ENCODE peak calls at places on chromosomes 7 and 10, in four cellular contexts. O is OCI-LY7; X is upper lobe of left lung; E is CD4-positive, alpha-beta T cell. I is an unnamed sample.

GRCh38 chr10:114703377-114704125 is 45.5 kb upstream of the ABLIM1 start:
- DNase-seq in X (no peak), E (no peak), O (peak; percentile 48), I (no peak)

GRCh38 chr7:129213828-129214227 is 11.0 kb upstream of the AHCYL2 start:
- DNase-seq in O (peak; percentile 53), X (no peak), E (no peak), I (no peak)

GRCh38 chr10:125190961-125191360 is 30.6 kb upstream of the CTBP2 start:
- DNase-seq in O (no peak), X (no peak), E (no peak), I (no peak)

GRCh38 chr7:368651-369475 is 78.9 kb downstream of the FOXL3 start:
- DNase-seq in O (no peak), X (peak; percentile 77), E (no peak), I (no peak)

GRCh38 chr7:69091476-69091875 is 506.8 kb upstream of the AUTS2 start:
- DNase-seq in X (no peak), O (no peak), E (no peak), I (no peak)

GRCh38 chr7:2484868-2485267 is 8.7 kb upstream of the GRIFIN start:
- DNase-seq in O (no peak), E (no peak), X (peak; percentile 50), I (no peak)

GRCh38 chr7:76310102-76310957 is 7.9 kb downstream of the HSPB1 start:
- DNase-seq in O (peak; percentile 27), E (no peak), X (no peak), I (no peak)

GRCh38 chr10:98403812-98404504 is 11.0 kb downstream of the PYROXD2 start:
- DNase-seq in X (no peak), E (no peak), O (no peak), I (no peak)

GRCh38 chr7:5630670-5631069 is 150.8 kb downstream of the RNF216 start:
- DNase-seq in X (no peak), O (no peak), E (peak; percentile 12), I (no peak)

GRCh38 chr10:126511917-126512487 is 123.7 kb upstream of the ADAM12 start:
- DNase-seq in O (no peak), E (no peak), X (no peak), I (no peak)

GRCh38 chr10:408223-408622 is 273.0 kb downstream of the ZMYND11 start:
- DNase-seq in X (no peak), E (no peak), O (no peak), I (no peak)

GRCh38 chr7:141366098-141366621 is 185.1 kb upstream of the AGK start:
- DNase-seq in E (no peak), X (no peak), O (no peak), I (no peak)

GRCh38 chr10:3132036-3133025 is 40.3 kb downstream of the PITRM1 start:
- DNase-seq in E (no peak), O (no peak), X (no peak), I (no peak)

GRCh38 chr10:50990568-50991495 is 83.5 kb upstream of the PRKG1 start:
- DNase-seq in O (no peak), X (peak; percentile 84), E (no peak), I (no peak)

GRCh38 chr7:29921404-29922010 is 68.1 kb downstream of the SCRN1 start:
- DNase-seq in E (no peak), O (peak; percentile 68), X (no peak), I (no peak)

GRCh38 chr7:150451097-150451793 is 815 bp downstream of the GIMAP8 start:
- DNase-seq in E (peak; percentile 69), O (no peak), X (no peak), I (peak; percentile 38)

GRCh38 chr7:133310232-133310852 is 57.5 kb downstream of the EXOC4 start:
- DNase-seq in X (no peak), O (no peak), E (no peak), I (no peak)

GRCh38 chr10:73044378-73045285 is 52.0 kb downstream of the P4HA1 start:
- DNase-seq in O (no peak), X (no peak), E (no peak), I (no peak)

GRCh38 chr10:52452600-52453493 is 138.8 kb downstream of the DKK1 start:
- DNase-seq in X (no peak), O (no peak), E (no peak), I (no peak)

GRCh38 chr10:101896466-101896865 is 52.9 kb upstream of the KCNIP2 start:
- DNase-seq in O (no peak), X (no peak), E (no peak), I (no peak)

GRCh38 chr7:17941171-17941490 is 837 bp upstream of the SNX13 start:
- DNase-seq in X (no peak), E (no peak), O (peak; percentile 8), I (no peak)

GRCh38 chr10:99341248-99341647 is 12.1 kb downstream of the CNNM1 start:
- DNase-seq in O (no peak), E (no peak), X (no peak), I (no peak)

GRCh38 chr10:5343979-5344378 is 20.8 kb upstream of the UCN3 start:
- DNase-seq in O (no peak), X (no peak), E (no peak), I (no peak)

GRCh38 chr10:34996843-34997242 is 93.3 kb downstream of the CUL2 start:
- DNase-seq in O (no peak), E (no peak), X (no peak), I (no peak)

GRCh38 chr10:109914966-109915365 is 8.3 kb downstream of the XPNPEP1 start:
- DNase-seq in X (no peak), E (peak; percentile 16), O (peak; percentile 81), I (no peak)

GRCh38 chr10:1499344-1499957 is 237.9 kb downstream of the ADARB2 start:
- DNase-seq in E (no peak), O (no peak), X (no peak), I (no peak)

GRCh38 chr10:57338823-57339558 is 928.7 kb downstream of the IPMK start:
- DNase-seq in O (peak; percentile 58), X (no peak), E (no peak), I (no peak)

GRCh38 chr10:98748298-98748697 is 301.6 kb upstream of the HPS1 start:
- DNase-seq in E (no peak), O (peak; percentile 28), X (no peak), I (no peak)

GRCh38 chr10:133511907-133512528 is 15.1 kb upstream of the CYP2E1 start:
- DNase-seq in O (no peak), X (no peak), E (no peak), I (no peak)
- H3K9me3 ChIP-seq in O (no peaks in the 10 kb centered on the region), X (peaks cover 4% of the 10 kb centered on the region), E (no peaks in the 10 kb centered on the region), I (no peaks in the 10 kb centered on the region)

DNA sequence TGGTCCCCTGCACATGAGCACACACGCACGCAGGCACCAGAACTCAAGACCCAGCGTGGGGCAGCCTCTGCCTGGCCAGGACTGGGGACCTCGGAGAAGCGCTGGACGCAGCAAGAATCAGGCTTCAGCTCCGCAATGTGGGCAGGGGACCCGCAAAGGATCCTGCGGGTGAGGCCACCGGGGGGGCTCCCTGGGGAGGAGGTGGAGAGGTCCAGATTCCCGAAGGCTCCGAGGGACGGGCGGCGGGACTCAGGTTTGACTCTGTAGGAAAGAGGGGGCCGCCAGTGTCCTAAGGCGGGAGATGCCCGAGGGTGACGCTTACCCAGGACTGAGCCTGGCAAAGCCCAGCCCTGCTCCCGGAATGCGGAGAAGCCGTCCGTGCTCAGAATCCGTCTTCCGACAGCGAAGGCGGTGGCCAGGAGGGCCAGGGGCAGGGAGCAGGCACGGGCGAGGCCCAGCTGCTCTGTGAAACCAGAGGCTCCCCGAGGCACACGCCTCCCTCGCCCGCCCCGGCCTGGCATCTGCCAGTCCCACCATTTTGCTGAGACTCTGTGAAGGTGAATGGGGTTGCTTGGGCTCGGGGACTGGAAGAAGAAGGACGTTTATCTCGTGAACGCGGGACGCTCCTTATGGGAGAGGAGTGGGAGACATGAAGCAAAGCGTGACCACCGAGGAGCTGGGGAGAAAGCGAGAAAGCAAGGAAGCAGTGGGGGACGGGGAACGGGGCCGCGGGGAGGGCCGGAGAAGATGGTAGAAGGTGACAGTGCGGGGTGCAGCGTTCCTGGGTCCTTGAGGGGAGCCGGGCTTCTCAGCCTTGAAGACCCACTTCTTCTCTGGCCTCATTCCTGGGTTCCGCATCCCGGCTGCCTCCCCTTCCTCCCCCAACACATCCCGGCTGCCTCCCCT is 489.2 kb downstream of the PTPRN2 start:
- DNase-seq in X (peak; percentile 79), O (no peak), E (no peak), I (no peak)
- H3K9me3 ChIP-seq in X (no peaks in the 10 kb centered on the region), O (no peaks in the 10 kb centered on the region), E (no peaks in the 10 kb centered on the region), I (no peaks in the 10 kb centered on the region)

GRCh38 chr10:131554821-131555220 is 243.3 kb upstream of the TCERG1L start:
- DNase-seq in O (no peak), E (no peak), X (peak; percentile 28), I (no peak)
- H3K9me3 ChIP-seq in O (no peaks in the 10 kb centered on the region), E (no peaks in the 10 kb centered on the region), X (no peaks in the 10 kb centered on the region), I (no peaks in the 10 kb centered on the region)

DNA sequence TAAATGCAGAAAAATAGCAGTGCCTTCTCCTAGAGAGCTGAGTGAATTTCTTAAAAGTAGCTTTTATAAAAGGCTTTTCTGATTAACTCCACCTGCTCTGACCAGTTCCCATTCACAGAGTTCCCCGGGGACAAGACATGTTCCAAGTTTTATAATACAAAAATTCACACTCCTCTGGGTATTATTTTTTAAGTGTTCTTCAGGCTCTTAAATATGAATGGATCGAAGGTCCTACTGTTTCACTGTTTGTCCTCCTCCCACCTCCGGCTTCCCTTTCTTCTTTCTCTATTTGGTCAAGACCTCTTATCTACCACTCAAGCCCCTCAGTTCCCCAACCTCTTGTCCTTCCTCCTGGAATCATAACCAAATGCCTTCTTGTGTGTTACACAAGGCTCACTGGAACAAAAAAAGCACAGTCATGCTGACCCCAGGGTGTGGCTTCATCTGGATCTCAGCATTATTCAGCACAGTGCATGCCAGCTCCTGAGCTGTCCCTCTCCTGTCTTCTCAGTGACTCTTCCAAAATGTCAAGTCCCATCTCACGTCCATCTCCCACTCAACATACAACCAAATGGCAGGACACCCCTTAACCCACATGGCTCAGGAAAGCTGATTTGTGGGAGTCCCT is 222.4 kb downstream of the SORCS1 start:
- DNase-seq in X (no peak), O (no peak), E (no peak), I (no peak)
- H3K9me3 ChIP-seq in X (no peaks in the 10 kb centered on the region), O (no peaks in the 10 kb centered on the region), E (no peaks in the 10 kb centered on the region), I (peaks cover 3% of the 10 kb centered on the region)

DNA sequence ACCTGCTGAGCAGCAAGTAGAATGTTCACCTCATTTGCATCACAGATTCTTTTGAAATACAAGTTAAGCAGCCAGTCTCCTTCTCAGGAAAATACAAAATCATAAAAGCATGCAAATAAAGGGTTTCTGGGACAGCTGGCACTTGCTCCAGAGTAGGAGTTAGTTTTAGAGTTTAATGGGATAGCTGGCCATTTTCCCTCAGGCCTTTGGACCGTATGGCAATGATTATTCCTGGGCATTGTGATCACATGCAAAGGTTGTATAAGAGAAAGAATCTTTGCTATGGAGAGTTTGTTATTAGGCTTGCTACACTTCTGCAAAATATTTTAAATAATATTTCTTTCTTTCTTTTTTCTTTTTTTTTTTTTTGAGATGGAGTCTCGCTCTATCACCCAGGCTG is 240.8 kb downstream of the CDK14 start:
- DNase-seq in O (no peak), X (no peak), E (no peak), I (no peak)
- H3K9me3 ChIP-seq in O (peaks cover 5% of the 10 kb centered on the region), X (peaks cover 6% of the 10 kb centered on the region), E (peaks cover 4% of the 10 kb centered on the region), I (no peaks in the 10 kb centered on the region)

GRCh38 chr7:158985583-158985982 is 129.2 kb downstream of the DYNC2I1 start:
- DNase-seq in E (no peak), X (no peak), O (no peak), I (no peak)

GRCh38 chr7:158989006-158989405 is 132.6 kb downstream of the DYNC2I1 start:
- DNase-seq in O (no peak), E (no peak), X (no peak), I (no peak)

GRCh38 chr7:158987691-158988090 is 131.3 kb downstream of the DYNC2I1 start:
- DNase-seq in O (no peak), X (no peak), E (no peak), I (no peak)

GRCh38 chr7:158991824-158992621 is 135.7 kb downstream of the DYNC2I1 start:
- DNase-seq in X (no peak), E (no peak), O (no peak), I (no peak)

GRCh38 chr7:158988302-158988862 is 132.0 kb downstream of the DYNC2I1 start:
- DNase-seq in O (no peak), E (no peak), X (no peak), I (no peak)
- H3K9me3 ChIP-seq in O (peaks cover 5% of the 10 kb centered on the region), E (no peaks in the 10 kb centered on the region), X (peaks cover 13% of the 10 kb centered on the region), I (no peaks in the 10 kb centered on the region)

I was measured in T-helper 17 cell.